ENCODE peak calls at places on chromosomes 2 and 18, in five cellular contexts. R, B, J, U and O are unnamed samples.

GRCh38 chr2:126890136-126890961 is 8.3 kb upstream of the TEX51 start:
- DNase-seq in U (no peak), B (no peak), R (no peak), J (no peak), O (no peak)

GRCh38 chr2:217835931-217836881 is 166.6 kb downstream of the TNS1 start:
- DNase-seq in U (no peak), R (no peak), B (peak), J (no peak), O (no peak)

GRCh38 chr2:38685116-38685735 is 19.3 kb downstream of the GALM start:
- DNase-seq in U (no peak), J (no peak), B (no peak), R (no peak), O (no peak)

GRCh38 chr2:204931562-204931961 is 386.3 kb downstream of the PARD3B start:
- DNase-seq in U (no peak), B (no peak), J (no peak), R (no peak), O (no peak)

GRCh38 chr2:8851811-8852560 is 14.6 kb upstream of the KIDINS220 start:
- DNase-seq in B (no peak), R (no peak), J (no peak), U (no peak), O (no peak)

GRCh38 chr2:188369365-188369764 is 77.7 kb downstream of the GULP1 start:
- DNase-seq in R (peak), J (no peak), U (no peak), B (no peak), O (no peak)

GRCh38 chr2:240566203-240567136 is 1.8 kb upstream of the RNPEPL1 start:
- DNase-seq in B (peak), J (peak), U (peak), R (peak), O (peak)

GRCh38 chr18:64972545-64972944 is 778.3 kb upstream of the CDH7 start:
- DNase-seq in U (no peak), R (no peak), B (no peak), J (no peak), O (no peak)

GRCh38 chr18:10152475-10152874 is 238.7 kb downstream of the VAPA start:
- DNase-seq in J (no peak), R (no peak), B (no peak), U (no peak), O (no peak)

GRCh38 chr18:55964171-55964570 is 376.2 kb upstream of the TCF4 start:
- DNase-seq in R (no peak), J (no peak), B (no peak), U (no peak), O (no peak)

GRCh38 chr2:61951876-61952275 is 46.4 kb downstream of the COMMD1 start:
- DNase-seq in R (no peak), B (no peak), U (no peak), J (no peak), O (no peak)

GRCh38 chr2:84281510-84281909 is 177.6 kb downstream of the SUCLG1 start:
- DNase-seq in J (no peak), B (no peak), U (no peak), R (no peak), O (no peak)

GRCh38 chr2:190499273-190499672 is 35.2 kb downstream of the NEMP2 start:
- DNase-seq in B (no peak), U (no peak), R (no peak), J (no peak), O (no peak)

GRCh38 chr2:231334179-231334930 is 61.2 kb upstream of the B3GNT7 start:
- DNase-seq in R (no peak), U (no peak), B (peak), J (no peak), O (no peak)

GRCh38 chr18:9796933-9797549 is 88.7 kb upstream of the TXNDC2 start:
- DNase-seq in B (no peak), U (no peak), J (no peak), R (no peak), O (no peak)

GRCh38 chr18:10060469-10060782 is 146.6 kb downstream of the VAPA start:
- DNase-seq in J (no peak), R (no peak), U (no peak), B (no peak), O (no peak)

GRCh38 chr2:174610243-174610995 is 12.8 kb upstream of the WIPF1 start:
- DNase-seq in J (no peak), R (no peak), U (no peak), B (no peak), O (no peak)

GRCh38 chr2:231711677-231712461 is 3.5 kb downstream of the PTMA start:
- DNase-seq in J (no peak), U (no peak), B (no peak), R (no peak), O (no peak)